ENCODE peak calls at places on chromosomes 6 and 20, in six cellular contexts. K is MCF 10A; C is activated CD4-positive, alpha-beta T cell treated with anti-CD3 and anti-CD28 coated beads, Interleukin-2, amount 50 U/mL, for 1 hour; O is A549; V is colonic mucosa; N is neural crest cell. J is an unnamed sample.

GRCh38 chr6:27078734-27079357 is 168.7 kb upstream of the PRSS16 start:
- DNase-seq in N (peak; percentile 53), K (peak; percentile 77), O (peak; percentile 57), V (peak; percentile 57), C (peak; percentile 20), J (peak; percentile 65)

GRCh38 chr6:146041282-146041681 is 12.4 kb downstream of the GRM1 start:
- DNase-seq in O (peak; percentile 22), V (no peak), N (no peak), C (no peak), K (peak; percentile 66), J (peak; percentile 3)

GRCh38 chr20:63540417-63541186 is 3.4 kb upstream of the PTK6 start:
- DNase-seq in V (no peak), C (no peak), N (no peak), K (no peak), O (no peak), J (no peak)

GRCh38 chr6:126217497-126217896 is 122.4 kb upstream of the CENPW start:
- DNase-seq in C (no peak), N (no peak), K (no peak), V (no peak), O (no peak), J (no peak)

GRCh38 chr6:152701081-152701862 is 3.6 kb downstream of the MYCT1 start:
- DNase-seq in N (no peak), C (no peak), O (no peak), K (no peak), V (no peak), J (no peak)

GRCh38 chr6:36265744-36266143 is 4.1 kb upstream of the PNPLA1 start:
- DNase-seq in C (no peak), N (no peak), O (no peak), V (no peak), K (no peak), J (no peak)

GRCh38 chr6:39758905-39759605 is 33.1 kb upstream of the DAAM2 start:
- DNase-seq in C (no peak), O (no peak), V (no peak), K (no peak), N (no peak), J (no peak)

GRCh38 chr20:878511-879307 is 37.4 kb downstream of the ANGPT4 start:
- DNase-seq in V (no peak), C (peak; percentile 11), K (peak; percentile 49), O (no peak), N (peak; percentile 64), J (no peak)

GRCh38 chr6:89087881-89088280 is 7.3 kb downstream of the PNRC1 start:
- DNase-seq in V (no peak), O (no peak), K (no peak), N (no peak), C (no peak), J (no peak)

GRCh38 chr6:118678866-118679265 is 27.5 kb upstream of the CEP85L start:
- DNase-seq in K (no peak), O (no peak), N (no peak), V (no peak), C (no peak), J (no peak)

GRCh38 chr20:58987790-58988564 is 6.9 kb downstream of the NELFCD start:
- DNase-seq in O (no peak), C (no peak), N (no peak), K (no peak), V (peak; percentile 10), J (no peak)

GRCh38 chr6:39657355-39657754 is 67.9 kb downstream of the KIF6 start:
- DNase-seq in V (no peak), C (no peak), K (no peak), O (no peak), N (no peak), J (no peak)

GRCh38 chr6:132025468-132025867 is 74.3 kb upstream of the CCN2 start:
- DNase-seq in K (no peak), V (no peak), C (no peak), O (no peak), N (no peak), J (no peak)

GRCh38 chr6:2476376-2476775 is 231.0 kb upstream of the GMDS start:
- DNase-seq in O (peak; percentile 73), K (peak; percentile 42), C (no peak), V (peak; percentile 56), N (no peak), J (no peak)